ENCODE peak calls at places on chromosomes 11 and 22, in six cellular contexts. One of them, this sample, is unnamed.

GRCh38 chr11:8586184-8586583 is 7.8 kb downstream of the STK33 start:
- DNase-seq in GM12878: no peak
- DNase-seq in H1: no peak
- DNase-seq in K562: no peak
- DNase-seq in GM12891: no peak
- DNase-seq in HepG2: no peak
- DNase-seq in this sample: no peak

GRCh38 chr11:95445746-95446333 is 214.8 kb upstream of the SESN3 start:
- DNase-seq in HepG2: no peak
- DNase-seq in K562: no peak
- DNase-seq in GM12878: no peak
- DNase-seq in H1: no peak
- DNase-seq in GM12891: no peak
- DNase-seq in this sample: no peak

GRCh38 chr11:21567628-21568290 is 625.1 kb upstream of the ANO5 start:
- DNase-seq in GM12878: no peak
- DNase-seq in HepG2: no peak
- DNase-seq in GM12891: no peak
- DNase-seq in H1: no peak
- DNase-seq in K562: no peak
- DNase-seq in this sample: no peak

GRCh38 chr11:114290503-114291239 is 5.5 kb upstream of the NNMT start:
- DNase-seq in GM12891: no peak
- DNase-seq in K562: no peak
- DNase-seq in GM12878: no peak
- DNase-seq in HepG2: no peak
- DNase-seq in H1: no peak
- DNase-seq in this sample: no peak

GRCh38 chr11:19670030-19670761 is 42.4 kb upstream of the NAV2 start:
- DNase-seq in GM12878: no peak
- DNase-seq in K562: no peak
- DNase-seq in H1: no peak
- DNase-seq in GM12891: no peak
- DNase-seq in HepG2: no peak
- DNase-seq in this sample: no peak

GRCh38 chr11:122743949-122744876 is 88.7 kb downstream of the UBASH3B start:
- DNase-seq in H1: no peak
- DNase-seq in GM12891: peak
- DNase-seq in HepG2: no peak
- DNase-seq in K562: no peak
- DNase-seq in GM12878: peak
- DNase-seq in this sample: peak

GRCh38 chr11:125376117-125376516 is 119.9 kb downstream of the FEZ1 start:
- DNase-seq in K562: peak
- DNase-seq in GM12891: no peak
- DNase-seq in HepG2: no peak
- DNase-seq in GM12878: no peak
- DNase-seq in H1: no peak
- DNase-seq in this sample: no peak

GRCh38 chr11:65918211-65919150 is at the start of gene C11orf68:
- DNase-seq in GM12878: no peak
- DNase-seq in K562: peak
- DNase-seq in GM12891: peak
- DNase-seq in H1: peak
- DNase-seq in HepG2: no peak
- DNase-seq in this sample: no peak

GRCh38 chr11:65083134-65083833 is 556 bp downstream of the CDCA5 start:
- DNase-seq in HepG2: no peak
- DNase-seq in H1: no peak
- DNase-seq in GM12891: no peak
- DNase-seq in GM12878: no peak
- DNase-seq in K562: no peak
- DNase-seq in this sample: no peak

GRCh38 chr22:19385221-19385906 is 46.2 kb downstream of the HIRA start:
- DNase-seq in H1: no peak
- DNase-seq in K562: no peak
- DNase-seq in GM12891: no peak
- DNase-seq in GM12878: no peak
- DNase-seq in HepG2: no peak
- DNase-seq in this sample: no peak

GRCh38 chr11:84437129-84438123 is 1151.3 kb upstream of the CCDC90B start:
- DNase-seq in GM12878: peak
- DNase-seq in HepG2: peak
- DNase-seq in K562: no peak
- DNase-seq in H1: peak
- DNase-seq in GM12891: peak
- DNase-seq in this sample: no peak

GRCh38 chr11:92002568-92002967 is 222.1 kb upstream of the FAT3 start:
- DNase-seq in HepG2: no peak
- DNase-seq in K562: no peak
- DNase-seq in GM12891: no peak
- DNase-seq in GM12878: no peak
- DNase-seq in H1: no peak
- DNase-seq in this sample: no peak

GRCh38 chr11:119370486-119371046 is 10.9 kb downstream of the USP2 start:
- DNase-seq in K562: peak
- DNase-seq in H1: no peak
- DNase-seq in GM12891: no peak
- DNase-seq in HepG2: peak
- DNase-seq in GM12878: no peak
- DNase-seq in this sample: no peak

GRCh38 chr22:50722716-50723428 is 15.1 kb upstream of the ACR start:
- DNase-seq in GM12891: no peak
- DNase-seq in HepG2: no peak
- DNase-seq in GM12878: no peak
- DNase-seq in H1: no peak
- DNase-seq in K562: no peak
- DNase-seq in this sample: no peak

GRCh38 chr11:133598879-133599278 is 66.6 kb upstream of the OPCML start:
- DNase-seq in GM12891: no peak
- DNase-seq in K562: no peak
- DNase-seq in H1: no peak
- DNase-seq in HepG2: no peak
- DNase-seq in GM12878: no peak
- DNase-seq in this sample: no peak

GRCh38 chr11:116108161-116108560 is 603.9 kb upstream of the CADM1 start:
- DNase-seq in GM12878: no peak
- DNase-seq in H1: no peak
- DNase-seq in K562: no peak
- DNase-seq in HepG2: no peak
- DNase-seq in GM12891: no peak
- DNase-seq in this sample: no peak

GRCh38 chr11:33910261-33910959 is 18.5 kb upstream of the LMO2 start:
- DNase-seq in H1: no peak
- DNase-seq in K562: no peak
- DNase-seq in GM12891: no peak
- DNase-seq in HepG2: no peak
- DNase-seq in GM12878: no peak
- DNase-seq in this sample: no peak

GRCh38 chr22:38751422-38752346 is 4.1 kb downstream of the SUN2 start:
- DNase-seq in H1: no peak
- DNase-seq in GM12891: peak
- DNase-seq in GM12878: peak
- DNase-seq in HepG2: no peak
- DNase-seq in K562: no peak
- DNase-seq in this sample: peak

GRCh38 chr11:71120346-71120963 is 131.9 kb downstream of the SHANK2 start:
- DNase-seq in H1: peak
- DNase-seq in HepG2: peak
- DNase-seq in K562: peak
- DNase-seq in GM12891: no peak
- DNase-seq in GM12878: no peak
- DNase-seq in this sample: no peak

GRCh38 chr11:124865902-124866851 is 945 bp downstream of the ROBO3 start:
- DNase-seq in HepG2: no peak
- DNase-seq in H1: peak
- DNase-seq in GM12878: no peak
- DNase-seq in K562: peak
- DNase-seq in GM12891: peak
- DNase-seq in this sample: peak

GRCh38 chr11:107859459-107860239 is 1.1 kb upstream of the SLC35F2 start:
- DNase-seq in GM12878: peak
- DNase-seq in GM12891: no peak
- DNase-seq in K562: peak
- DNase-seq in H1: peak
- DNase-seq in HepG2: no peak
- DNase-seq in this sample: no peak

GRCh38 chr11:120558754-120559431 is 47.3 kb downstream of the GRIK4 start:
- DNase-seq in HepG2: no peak
- DNase-seq in GM12891: no peak
- DNase-seq in H1: no peak
- DNase-seq in K562: no peak
- DNase-seq in GM12878: no peak
- DNase-seq in this sample: no peak

GRCh38 chr11:104060820-104061219 is 24.4 kb downstream of the DDI1 start:
- DNase-seq in GM12878: no peak
- DNase-seq in H1: no peak
- DNase-seq in HepG2: no peak
- DNase-seq in GM12891: no peak
- DNase-seq in K562: no peak
- DNase-seq in this sample: no peak

GRCh38 chr11:48123249-48123875 is 93.2 kb upstream of the OR4B1 start:
- DNase-seq in H1: no peak
- DNase-seq in K562: no peak
- DNase-seq in HepG2: no peak
- DNase-seq in GM12891: no peak
- DNase-seq in GM12878: no peak
- DNase-seq in this sample: no peak

GRCh38 chr22:49976439-49977175 is 16.0 kb downstream of the PIM3 start:
- DNase-seq in GM12891: no peak
- DNase-seq in H1: no peak
- DNase-seq in HepG2: no peak
- DNase-seq in K562: peak
- DNase-seq in GM12878: peak
- DNase-seq in this sample: peak

GRCh38 chr11:44627911-44628729 is 62.7 kb downstream of the CD82 start:
- DNase-seq in K562: no peak
- DNase-seq in GM12878: no peak
- DNase-seq in HepG2: no peak
- DNase-seq in GM12891: no peak
- DNase-seq in H1: no peak
- DNase-seq in this sample: peak

GRCh38 chr22:43370045-43370444 is 26.9 kb upstream of the SCUBE1 start:
- DNase-seq in H1: peak
- DNase-seq in HepG2: no peak
- DNase-seq in GM12878: no peak
- DNase-seq in K562: no peak
- DNase-seq in GM12891: no peak
- DNase-seq in this sample: no peak

GRCh38 chr22:27825174-27825573 is 23.6 kb upstream of the MN1 start:
- DNase-seq in GM12878: no peak
- DNase-seq in K562: peak
- DNase-seq in HepG2: no peak
- DNase-seq in H1: peak
- DNase-seq in GM12891: no peak
- DNase-seq in this sample: no peak

GRCh38 chr11:130609121-130610035 is 160.9 kb downstream of the ADAMTS15 start:
- DNase-seq in GM12891: no peak
- DNase-seq in K562: peak
- DNase-seq in H1: no peak
- DNase-seq in HepG2: no peak
- DNase-seq in GM12878: no peak
- DNase-seq in this sample: no peak

GRCh38 chr22:47051435-47052175 is 289.2 kb downstream of the TBC1D22A start:
- DNase-seq in GM12878: no peak
- DNase-seq in HepG2: no peak
- DNase-seq in GM12891: no peak
- DNase-seq in H1: no peak
- DNase-seq in K562: no peak
- DNase-seq in this sample: no peak
- TF ChIP-seq TAF1 in GM12878: no peak
- TF ChIP-seq TAF1 in HepG2: no peak
- TF ChIP-seq TAF1 in GM12891: no peak
- TF ChIP-seq TAF1 in H1: no peak
- TF ChIP-seq TAF1 in K562: no peak
- TF ChIP-seq TAF1 in this sample: no peak

GRCh38 chr22:21632237-21632895 is at the start of gene CCDC116:
- DNase-seq in K562: peak
- DNase-seq in GM12891: peak
- DNase-seq in HepG2: peak
- DNase-seq in GM12878: no peak
- DNase-seq in H1: peak
- DNase-seq in this sample: no peak
- TF ChIP-seq POLR2A in K562: no peak
- TF ChIP-seq POLR2A in GM12891: no peak
- TF ChIP-seq POLR2A in HepG2: peak
- TF ChIP-seq POLR2A in GM12878: peak
- TF ChIP-seq POLR2A in H1: no peak
- TF ChIP-seq POLR2A in this sample: no peak

DNA sequence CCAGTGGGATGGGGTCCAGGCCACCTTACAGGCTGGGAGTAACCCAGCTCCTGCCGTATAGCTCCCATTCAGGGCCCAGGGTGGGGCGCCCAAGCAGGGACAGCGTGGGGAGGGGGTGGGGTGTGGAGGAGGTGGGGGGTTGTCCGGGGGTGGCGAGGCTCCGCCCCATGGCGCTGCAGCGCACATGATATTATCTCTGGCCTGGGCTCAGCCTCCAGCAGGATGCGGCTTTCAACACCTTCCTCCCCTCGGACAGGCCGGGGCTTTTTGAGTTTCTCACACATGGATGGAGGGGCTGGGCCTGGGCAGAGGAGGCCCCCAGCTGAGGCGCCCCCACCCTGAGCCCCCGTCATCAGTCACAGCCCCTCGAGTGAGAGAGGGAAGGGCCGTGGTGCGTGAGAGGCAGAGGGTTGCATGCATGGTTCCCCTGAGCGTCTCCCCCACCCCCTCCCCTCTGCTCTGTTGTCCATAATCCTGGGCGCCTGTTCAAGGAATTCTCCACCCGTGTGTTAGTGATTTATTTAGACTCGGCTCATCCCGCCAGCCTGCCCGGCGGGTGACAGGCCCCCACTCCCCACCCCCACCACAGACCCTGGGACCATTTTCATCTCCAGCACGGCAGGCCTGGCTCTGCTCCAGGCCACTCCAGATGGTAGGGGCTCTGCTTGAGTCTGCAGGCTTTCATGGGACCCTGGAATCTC is 44.9 kb downstream of the WNT11 start:
- DNase-seq in GM12878: no peak
- DNase-seq in H1: no peak
- DNase-seq in K562: peak
- DNase-seq in GM12891: no peak
- DNase-seq in HepG2: no peak
- DNase-seq in this sample: no peak
- TF ChIP-seq TAF1 in GM12878: no peak
- TF ChIP-seq TAF1 in H1: no peak
- TF ChIP-seq TAF1 in K562: no peak
- TF ChIP-seq TAF1 in GM12891: no peak
- TF ChIP-seq TAF1 in HepG2: no peak
- TF ChIP-seq TAF1 in this sample: no peak

GRCh38 chr11:4167758-4168157 is 73.2 kb downstream of the RRM1 start:
- DNase-seq in K562: no peak
- DNase-seq in H1: no peak
- DNase-seq in GM12878: no peak
- DNase-seq in GM12891: no peak
- DNase-seq in HepG2: no peak
- DNase-seq in this sample: no peak

GRCh38 chr11:4161305-4161704 is 66.7 kb downstream of the RRM1 start:
- DNase-seq in GM12891: no peak
- DNase-seq in H1: no peak
- DNase-seq in GM12878: no peak
- DNase-seq in K562: peak
- DNase-seq in HepG2: no peak
- DNase-seq in this sample: no peak

GRCh38 chr11:4167292-4167691 is 72.7 kb downstream of the RRM1 start:
- DNase-seq in GM12891: no peak
- DNase-seq in GM12878: no peak
- DNase-seq in H1: no peak
- DNase-seq in HepG2: no peak
- DNase-seq in K562: no peak
- DNase-seq in this sample: no peak

GRCh38 chr11:4164884-4165590 is 70.4 kb downstream of the RRM1 start:
- DNase-seq in GM12878: no peak
- DNase-seq in H1: no peak
- DNase-seq in K562: no peak
- DNase-seq in GM12891: no peak
- DNase-seq in HepG2: no peak
- DNase-seq in this sample: no peak
- TF ChIP-seq POLR2A in GM12878: no peak
- TF ChIP-seq POLR2A in H1: no peak
- TF ChIP-seq POLR2A in K562: no peak
- TF ChIP-seq POLR2A in GM12891: no peak
- TF ChIP-seq POLR2A in HepG2: no peak
- TF ChIP-seq POLR2A in this sample: no peak